ENCODE peak calls at places on chromosomes 4 and X, in seven cellular contexts. K is GM12878, E is K562, R is right lobe of liver, J is A549, Y is HCT116, H is IMR-90. U is an unnamed sample.

GRCh38 chr4:4519296-4519898 is 22.5 kb downstream of the STX18 start:
- ATAC-seq in K (no peak), E (peak; percentile 68), R (peak; percentile 62), J (no peak), Y (peak; percentile 79), H (peak; percentile 72), U (no peak)

GRCh38 chrX:110159235-110159634 is 156.3 kb downstream of the TMEM164 start:
- ATAC-seq in K (peak; percentile 50), E (peak; percentile 78), R (no peak), J (no peak), Y (no peak), H (no peak), U (no peak)

GRCh38 chr4:140851032-140851636 is 94.9 kb upstream of the TBC1D9 start:
- ATAC-seq in K (peak; percentile 95), E (peak; percentile 78), R (peak; percentile 92), J (peak; percentile 62), Y (peak; percentile 91), H (peak; percentile 84), U (peak; percentile 65)

GRCh38 chrX:39679497-39680157 is 418.1 kb downstream of the BCOR start:
- ATAC-seq in K (no peak), E (no peak), R (peak; percentile 57), J (no peak), Y (no peak), H (no peak), U (no peak)

GRCh38 chr4:182337366-182337765 is 94.2 kb downstream of the TENM3 start:
- ATAC-seq in K (no peak), E (no peak), R (no peak), J (no peak), Y (no peak), H (no peak), U (no peak)

GRCh38 chr4:115596265-115597001 is 483.0 kb upstream of the NDST4 start:
- ATAC-seq in K (no peak), E (no peak), R (no peak), J (no peak), Y (no peak), H (no peak), U (no peak)

GRCh38 chr4:77169496-77169895 is 12.5 kb downstream of the CCNG2 start:
- ATAC-seq in K (no peak), E (no peak), R (no peak), J (no peak), Y (no peak), H (no peak), U (no peak)

GRCh38 chr4:99637174-99637573 is 20.5 kb downstream of the C4orf54 start:
- ATAC-seq in K (no peak), E (no peak), R (no peak), J (no peak), Y (no peak), H (no peak), U (peak; percentile 75)

GRCh38 chrX:10508891-10509290 is 111.5 kb downstream of the MID1 start:
- ATAC-seq in K (no peak), E (no peak), R (no peak), J (no peak), Y (no peak), H (no peak), U (no peak)

GRCh38 chrX:19625612-19626011 is 110.3 kb upstream of the MAP3K15 start:
- ATAC-seq in K (peak; percentile 34), E (no peak), R (no peak), J (peak; percentile 34), Y (peak; percentile 61), H (no peak), U (no peak)

GRCh38 chr4:138741366-138741765 is 274.2 kb upstream of the NOCT start:
- ATAC-seq in K (no peak), E (no peak), R (no peak), J (no peak), Y (no peak), H (no peak), U (no peak)

GRCh38 chr4:90545380-90545779 is 418.2 kb downstream of the CCSER1 start:
- ATAC-seq in K (no peak), E (no peak), R (no peak), J (no peak), Y (no peak), H (no peak), U (no peak)

GRCh38 chrX:2226906-2227656 is 273.7 kb downstream of the DHRSX start:
- ATAC-seq in K (no peak), E (no peak), R (no peak), J (no peak), Y (no peak), H (no peak), U (no peak)

GRCh38 chr4:56388311-56388710 is 1.0 kb upstream of the AASDH start:
- ATAC-seq in K (no peak), E (peak; percentile 39), R (no peak), J (no peak), Y (no peak), H (no peak), U (no peak)

GRCh38 chrX:19360903-19361302 is 17.2 kb downstream of the PDHA1 start:
- ATAC-seq in K (no peak), E (no peak), R (no peak), J (no peak), Y (no peak), H (no peak), U (no peak)

GRCh38 chr4:182257503-182257902 is 14.3 kb downstream of the TENM3 start:
- ATAC-seq in K (no peak), E (no peak), R (no peak), J (no peak), Y (no peak), H (no peak), U (no peak)

GRCh38 chrX:152635941-152636340 is 1.8 kb upstream of the GABRQ start:
- ATAC-seq in K (peak; percentile 65), E (peak; percentile 55), R (peak; percentile 75), J (peak; percentile 70), Y (peak; percentile 49), H (peak; percentile 67), U (no peak)

GRCh38 chrX:53257166-53257565 is 24.2 kb downstream of the IQSEC2 start:
- ATAC-seq in K (no peak), E (no peak), R (no peak), J (no peak), Y (no peak), H (no peak), U (no peak)

GRCh38 chr4:140019619-140020367 is 134.2 kb downstream of the MAML3 start:
- ATAC-seq in K (no peak), E (no peak), R (peak; percentile 95), J (peak; percentile 88), Y (no peak), H (no peak), U (no peak)

GRCh38 chr4:86594559-86595425 is 677 bp downstream of the PTPN13 start:
- ATAC-seq in K (peak; percentile 34), E (peak; percentile 57), R (peak; percentile 43), J (peak; percentile 64), Y (peak; percentile 48), H (peak; percentile 48), U (peak; percentile 42)
- TF ChIP-seq POLR2A in K (no peak), E (no peak), R (no peak), J (no peak), Y (no peak), H (peak; percentile 16), U (no peak)

GRCh38 chr4:24892778-24893177 is 20.1 kb downstream of the CCDC149 start:
- ATAC-seq in K (no peak), E (no peak), R (no peak), J (no peak), Y (no peak), H (no peak), U (no peak)
- H3K4me1 ChIP-seq in K (no peaks in the 10 kb centered on the region), E (no peaks in the 10 kb centered on the region), R (no peaks in the 10 kb centered on the region), J (no peaks in the 10 kb centered on the region), Y (no peaks in the 10 kb centered on the region), H (peaks cover 4% of the 10 kb centered on the region), U (peaks cover 24% of the 10 kb centered on the region)

DNA sequence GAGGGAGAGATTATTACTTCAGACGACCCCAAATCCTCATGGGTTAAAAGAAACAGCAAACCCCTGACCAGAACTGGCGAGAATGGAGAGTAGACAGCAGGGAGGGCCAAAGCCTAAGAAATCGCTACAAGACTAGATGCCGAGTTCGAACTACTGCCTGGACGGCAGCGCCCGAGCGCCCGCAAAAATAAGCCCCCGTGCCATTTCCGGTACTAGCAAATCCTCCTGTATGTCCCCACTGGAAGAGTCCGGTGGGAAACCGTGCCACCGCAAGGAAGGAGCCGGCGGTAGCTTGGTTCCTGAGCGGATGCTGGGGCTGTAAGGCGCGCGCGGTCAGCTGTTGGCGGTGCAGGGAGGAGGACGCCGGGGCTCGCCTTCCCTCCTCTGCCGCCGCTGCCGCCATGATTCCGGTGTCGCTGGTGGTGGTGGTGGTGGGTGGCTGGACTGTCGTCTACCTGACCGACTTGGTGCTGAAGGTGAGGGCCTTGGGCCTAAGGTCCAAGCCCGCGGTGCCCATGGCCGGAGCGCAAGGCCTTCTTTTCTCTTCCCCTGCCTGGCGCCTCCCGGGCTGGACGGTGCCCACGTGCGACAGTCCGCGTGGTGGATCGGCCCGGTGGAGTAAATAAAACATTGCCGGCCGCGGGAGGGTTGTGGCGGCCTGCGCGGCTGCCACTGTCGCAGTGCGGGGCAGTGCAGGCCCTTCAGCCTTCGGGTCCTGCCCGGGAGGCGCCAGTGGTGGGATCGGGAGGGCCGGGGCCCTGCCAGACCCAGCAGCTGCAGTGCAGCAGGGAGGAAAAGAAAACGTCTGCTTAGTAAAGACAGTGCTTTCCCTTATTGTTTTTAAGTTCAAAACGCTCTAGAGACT is at the start of gene MBTPS2:
- ATAC-seq in K (peak; percentile 90), E (peak; percentile 92), R (peak; percentile 98), J (peak; percentile 90), Y (peak; percentile 88), H (peak; percentile 93), U (peak; percentile 93)
- TF ChIP-seq POLR2A in K (peak; percentile 93), E (peak; percentile 85), R (peak; percentile 60), J (peak; percentile 49), Y (no peak), H (peak; percentile 81), U (no peak)

GRCh38 chr4:1210241-1210841 is 38.0 kb upstream of the SPON2 start:
- ATAC-seq in K (no peak), E (no peak), R (no peak), J (no peak), Y (no peak), H (no peak), U (no peak)

GRCh38 chr4:1209821-1210220 is 37.4 kb upstream of the SPON2 start:
- ATAC-seq in K (no peak), E (peak; percentile 44), R (peak; percentile 2), J (no peak), Y (no peak), H (peak; percentile 85), U (peak; percentile 89)

GRCh38 chr4:1207603-1208265 is 35.4 kb upstream of the SPON2 start:
- ATAC-seq in K (no peak), E (no peak), R (peak; percentile 25), J (peak; percentile 6), Y (no peak), H (peak; percentile 78), U (peak; percentile 42)

GRCh38 chr4:1208266-1208961 is 36.0 kb upstream of the SPON2 start:
- ATAC-seq in K (no peak), E (no peak), R (no peak), J (peak; percentile 8), Y (no peak), H (peak; percentile 3), U (no peak)

DNA sequence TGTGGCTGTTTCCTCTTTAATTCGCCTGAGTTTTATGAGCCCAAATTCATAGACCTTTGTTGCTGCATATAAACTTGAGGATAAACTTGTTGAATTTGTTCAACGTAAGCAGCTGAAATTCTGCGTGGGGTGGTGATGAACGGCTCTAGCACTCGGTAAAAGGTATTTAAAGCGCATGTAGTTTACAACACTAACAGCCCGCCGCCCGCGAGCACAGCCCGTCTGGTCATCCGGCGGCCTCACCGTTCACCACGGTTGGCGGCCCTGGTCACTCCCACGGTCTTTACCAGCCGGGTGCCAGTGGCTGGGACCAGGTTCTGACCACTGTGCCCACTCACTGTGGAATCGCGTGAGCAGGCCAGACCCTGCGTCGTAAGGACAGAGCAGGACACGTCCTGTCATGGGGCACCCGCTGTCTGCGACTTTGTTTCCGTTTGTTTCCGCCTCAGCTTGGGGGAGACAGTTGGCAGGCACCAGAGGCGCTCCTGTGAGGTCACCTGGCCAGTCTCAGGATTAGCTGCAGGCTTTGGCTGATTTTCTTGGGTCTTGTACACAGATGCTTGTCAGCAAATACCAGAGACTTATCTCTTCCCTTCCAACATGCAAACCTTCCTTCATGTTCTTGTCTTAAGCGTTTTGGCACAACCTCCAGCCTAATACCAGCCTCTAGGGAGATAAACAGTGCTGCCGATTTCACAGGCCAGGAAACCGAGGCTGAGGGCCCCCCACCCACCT is 36.8 kb upstream of the SPON2 start:
- ATAC-seq in K (no peak), E (no peak), R (no peak), J (no peak), Y (no peak), H (peak; percentile 1), U (peak; percentile 8)
- H3K4me1 ChIP-seq in K (peaks cover 4% of the 10 kb centered on the region), E (no peaks in the 10 kb centered on the region), R (peaks cover 17% of the 10 kb centered on the region), J (no peaks in the 10 kb centered on the region), Y (no peaks in the 10 kb centered on the region), H (peaks cover 36% of the 10 kb centered on the region), U (peaks cover 74% of the 10 kb centered on the region)